ENCODE peak calls at places on chromosomes 12 and 14, in four cellular contexts. J is transverse colon, S is sigmoid colon, Q is heart left ventricle. T is an unnamed sample. For H3K4me1, the result is how much of the 10 kb centered on the place peaks cover.

GRCh38 chr12:86018361-86018760 is 144.3 kb downstream of the NTS start:
- DNase-seq in J (no peak), S (no peak), Q (no peak), T (no peak)

GRCh38 chr14:35879654-35880249 is 53.6 kb downstream of the BRMS1L start:
- DNase-seq in J (no peak), S (no peak), Q (no peak), T (no peak)

GRCh38 chr12:49881400-49882247 is 22.1 kb downstream of the FAIM2 start:
- DNase-seq in J (no peak), S (no peak), Q (no peak), T (no peak)

GRCh38 chr12:30286345-30286926 is 409.2 kb downstream of the IPO8 start:
- DNase-seq in J (no peak), S (no peak), Q (no peak), T (no peak)

GRCh38 chr12:99157946-99158345 is 489.6 kb upstream of the GARIN6 start:
- DNase-seq in J (no peak), S (no peak), Q (no peak), T (no peak)

GRCh38 chr14:91327661-91328312 is 83.3 kb upstream of the GPR68 start:
- DNase-seq in J (no peak), S (no peak), Q (no peak), T (no peak)

GRCh38 chr12:68638721-68639395 is 28.2 kb downstream of the RAP1B start:
- DNase-seq in J (no peak), S (no peak), Q (no peak), T (no peak)

GRCh38 chr14:27049611-27050172 is 451.9 kb upstream of the NOVA1 start:
- DNase-seq in J (no peak), S (no peak), Q (no peak), T (no peak)

GRCh38 chr12:121288158-121288848 is 8.2 kb downstream of the CAMKK2 start:
- DNase-seq in J (no peak), S (no peak), Q (no peak), T (no peak)

GRCh38 chr12:308511-308910 is 45.9 kb upstream of the SLC6A13 start:
- DNase-seq in J (no peak), S (no peak), Q (no peak), T (no peak)
- H3K27ac ChIP-seq in J (no peak), S (no peak), Q (no peak), T (no peak)

GRCh38 chr14:50812180-50812579 is 18.8 kb downstream of the NIN start:
- DNase-seq in J (no peak), S (no peak), Q (no peak), T (no peak)

GRCh38 chr14:50812856-50813543 is 18.0 kb downstream of the NIN start:
- DNase-seq in J (no peak), S (no peak), Q (no peak), T (peak)

GRCh38 chr14:50813544-50813863 is 17.5 kb downstream of the NIN start:
- DNase-seq in J (no peak), S (no peak), Q (no peak), T (peak)

GRCh38 chr14:50816419-50817047 is 14.4 kb downstream of the NIN start:
- DNase-seq in J (no peak), S (no peak), Q (no peak), T (no peak)

DNA sequence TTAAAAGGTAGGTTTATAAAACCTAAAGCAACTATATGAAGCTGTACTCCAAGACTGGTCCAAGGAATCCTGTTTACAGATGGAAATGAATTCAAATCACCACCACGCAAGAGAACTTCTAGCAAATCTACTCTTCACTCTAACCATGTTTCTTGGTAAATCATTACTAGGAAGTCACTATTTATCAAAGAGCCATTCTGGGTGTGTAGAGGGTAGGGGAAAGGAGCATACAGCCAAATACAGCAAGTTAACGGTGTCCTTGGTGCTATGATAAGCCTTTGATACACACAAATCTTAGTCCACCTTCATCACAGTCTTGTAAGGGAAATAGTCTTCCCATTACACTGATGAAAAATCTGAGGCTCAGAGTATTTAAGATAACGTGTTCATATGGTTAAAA is 16.8 kb downstream of the NIN start:
- DNase-seq in J (no peak), S (no peak), Q (no peak), T (peak)
- H3K4me1 ChIP-seq in J (under half), S (under half), Q (under half), T (under half)

DNA sequence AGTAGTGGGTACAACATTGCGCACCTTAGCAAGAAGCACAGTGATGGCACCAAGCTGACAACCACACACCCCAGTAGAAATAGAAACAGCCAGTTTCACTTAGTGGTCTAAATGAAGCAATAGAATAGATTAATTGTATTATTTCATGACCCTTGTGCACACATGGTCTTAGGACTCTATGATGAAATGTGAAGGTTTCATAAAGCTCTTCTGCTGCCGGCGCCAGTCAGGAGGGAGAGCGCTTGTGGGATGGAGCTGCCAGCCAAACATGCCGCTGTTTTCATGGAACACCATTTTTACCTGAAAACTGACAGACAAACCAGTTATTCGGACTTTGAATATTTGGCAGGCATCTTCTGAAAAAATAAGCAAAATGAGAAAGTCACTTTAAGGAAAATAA is 100.0 kb downstream of the PPP2R5C start:
- DNase-seq in J (no peak), S (no peak), Q (no peak), T (no peak)
- TF ChIP-seq POLR2A in J (no peak), S (no peak), Q (no peak), T (no peak)

GRCh38 chr12:42979746-42980145 is 390.2 kb upstream of the PRICKLE1 start:
- DNase-seq in J (no peak), S (no peak), Q (no peak), T (no peak)
- H3K27ac ChIP-seq in J (no peak), S (no peak), Q (no peak), T (no peak)

GRCh38 chr14:32085182-32085844 is 8.2 kb downstream of the ARHGAP5 start:
- DNase-seq in J (no peak), S (no peak), Q (no peak), T (no peak)
- H3K4me1 ChIP-seq in J (half or more), S (under half), Q (under half), T (half or more)

GRCh38 chr12:113965951-113966797 is at the start of gene RBM19:
- DNase-seq in J (peak), S (peak), Q (peak), T (peak)
- TF ChIP-seq POLR2A in J (peak), S (no peak), Q (no peak), T (no peak)

T was measured in esophagus muscularis mucosa.